ENCODE peak calls at places on chromosomes 11 and 22, in five cellular contexts. D, A, G, P and O are unnamed samples.

GRCh38 chr11:69940246-69940610 is 121.0 kb upstream of the FGF3 start:
- DNase-seq in D (no peak), A (no peak), G (no peak), P (no peak), O (no peak)

GRCh38 chr22:29260601-29261315 is 7.0 kb downstream of the RHBDD3 start:
- DNase-seq in D (no peak), A (no peak), G (no peak), P (no peak), O (no peak)

GRCh38 chr22:26632422-26633155 is 10.8 kb downstream of the CRYBA4 start:
- DNase-seq in D (no peak), A (no peak), G (no peak), P (no peak), O (no peak)

GRCh38 chr11:94805994-94806393 is 37.8 kb downstream of the AMOTL1 start:
- DNase-seq in D (no peak), A (no peak), G (no peak), P (no peak), O (no peak)

GRCh38 chr11:130606781-130607511 is 158.5 kb downstream of the ADAMTS15 start:
- DNase-seq in D (peak; percentile 87), A (no peak), G (no peak), P (peak; percentile 68), O (no peak)

GRCh38 chr22:23431337-23432072 is 148.6 kb downstream of the IGLL1 start:
- DNase-seq in D (no peak), A (no peak), G (no peak), P (no peak), O (no peak)

GRCh38 chr11:16841984-16842383 is 103.5 kb downstream of the C11orf58 start:
- DNase-seq in D (no peak), A (no peak), G (no peak), P (no peak), O (no peak)

GRCh38 chr22:46428602-46429326 is 93.2 kb downstream of the TRMU start:
- DNase-seq in D (no peak), A (no peak), G (no peak), P (no peak), O (no peak)

GRCh38 chr11:3642071-3642951 is 519 bp upstream of the ART5 start:
- DNase-seq in D (peak; percentile 87), A (peak; percentile 38), G (no peak), P (peak; percentile 33), O (no peak)

GRCh38 chr11:64874841-64875240 is 3.6 kb downstream of the EHD1 start:
- DNase-seq in D (no peak), A (no peak), G (no peak), P (no peak), O (no peak)

GRCh38 chr22:38273135-38273761 is 438 bp upstream of the TMEM184B start:
- DNase-seq in D (no peak), A (no peak), G (no peak), P (no peak), O (no peak)

GRCh38 chr11:37623778-37624177 is 1025.7 kb upstream of the RAG2 start:
- DNase-seq in D (no peak), A (no peak), G (no peak), P (no peak), O (no peak)

GRCh38 chr22:36725366-36726006 is 21.9 kb upstream of the CACNG2 start:
- DNase-seq in D (no peak), A (no peak), G (no peak), P (no peak), O (no peak)

GRCh38 chr11:65102142-65103095 is 6.4 kb downstream of the VPS51 start:
- DNase-seq in D (no peak), A (no peak), G (peak; percentile 95), P (no peak), O (no peak)

GRCh38 chr22:24437820-24438328 is 10.5 kb downstream of the ADORA2A start:
- DNase-seq in D (no peak), A (no peak), G (no peak), P (no peak), O (peak; percentile 63)

GRCh38 chr11:21048626-21049025 is 379.2 kb downstream of the NELL1 start:
- DNase-seq in D (no peak), A (no peak), G (no peak), P (no peak), O (no peak)

GRCh38 chr11:108115495-108116140 is 5.7 kb upstream of the ACAT1 start:
- DNase-seq in D (peak; percentile 96), A (peak; percentile 85), G (peak; percentile 97), P (peak; percentile 86), O (no peak)

GRCh38 chr22:35684270-35684700 is 33.4 kb upstream of the APOL5 start:
- DNase-seq in D (no peak), A (no peak), G (no peak), P (no peak), O (no peak)

GRCh38 chr11:110762596-110762995 is 50.4 kb upstream of the ARHGAP20 start:
- DNase-seq in D (no peak), A (no peak), G (no peak), P (no peak), O (no peak)

GRCh38 chr11:37973926-37974325 is 1375.9 kb upstream of the RAG2 start:
- DNase-seq in D (no peak), A (no peak), G (no peak), P (no peak), O (no peak)

GRCh38 chr11:134253189-134253993 is at the start of the genes ACAD8 and THYN1:
- DNase-seq in D (peak; percentile 97), A (peak; percentile 91), G (peak; percentile 89), P (peak; percentile 91), O (peak; percentile 86)

GRCh38 chr11:3195251-3196160 is 23.1 kb downstream of the MRGPRG start:
- DNase-seq in D (no peak), A (no peak), G (no peak), P (no peak), O (no peak)

GRCh38 chr22:30325065-30325720 is 1.5 kb downstream of the TBC1D10A start:
- DNase-seq in D (peak; percentile 46), A (no peak), G (no peak), P (no peak), O (no peak)

GRCh38 chr22:47884200-47884599 is 1121.8 kb downstream of the TBC1D22A start:
- DNase-seq in D (no peak), A (no peak), G (no peak), P (no peak), O (no peak)

GRCh38 chr11:73152861-73153483 is 10.9 kb upstream of the FCHSD2 start:
- DNase-seq in D (no peak), A (no peak), G (no peak), P (no peak), O (peak; percentile 97)

GRCh38 chr22:32916025-32916424 is 114.5 kb downstream of the TIMP3 start:
- DNase-seq in D (no peak), A (no peak), G (no peak), P (no peak), O (no peak)

GRCh38 chr22:29344137-29344536 is 28.6 kb upstream of the RASL10A start:
- DNase-seq in D (peak; percentile 75), A (peak; percentile 93), G (peak; percentile 90), P (no peak), O (no peak)

GRCh38 chr22:25098445-25099081 is 101.1 kb upstream of the CRYBB3 start:
- DNase-seq in D (no peak), A (no peak), G (no peak), P (no peak), O (no peak)

GRCh38 chr11:118109231-118109630 is 22.5 kb upstream of the SMIM35 start:
- DNase-seq in D (no peak), A (no peak), G (no peak), P (no peak), O (no peak)

GRCh38 chr22:35708453-35708852 is 9.2 kb upstream of the APOL5 start:
- DNase-seq in D (no peak), A (no peak), G (no peak), P (no peak), O (no peak)

GRCh38 chr22:49956914-49957825 is 3.4 kb upstream of the PIM3 start:
- DNase-seq in D (no peak), A (no peak), G (no peak), P (no peak), O (no peak)